ENCODE peak calls at places on chromosomes 13 and 19, in six cellular contexts. T, N, O, U, C and X are unnamed samples.

GRCh38 chr19:23436944-23437343 is 41.7 kb upstream of the ZNF91 start:
- DNase-seq in N (no peak), T (no peak), O (no peak), U (no peak), C (peak; percentile 29), X (no peak)

GRCh38 chr19:20077791-20078463 is at the start of gene ZNF90:
- DNase-seq in O (peak; percentile 85), C (peak; percentile 98), U (peak; percentile 71), N (peak; percentile 80), T (peak; percentile 97), X (peak; percentile 92)

GRCh38 chr19:6032381-6032780 is 54.4 kb upstream of the RANBP3 start:
- DNase-seq in C (no peak), N (no peak), U (no peak), O (no peak), T (no peak), X (no peak)

GRCh38 chr19:6571167-6571566 is 19.8 kb downstream of the CD70 start:
- DNase-seq in N (no peak), O (no peak), U (no peak), T (no peak), C (no peak), X (no peak)

GRCh38 chr19:19404879-19405860 is at the start of gene GATAD2A:
- DNase-seq in T (peak; percentile 80), U (peak; percentile 92), C (peak; percentile 91), N (peak; percentile 98), O (peak; percentile 85), X (peak; percentile 88)

GRCh38 chr19:55463583-55464031 is 944 bp downstream of the C19orf85 start:
- DNase-seq in O (no peak), T (no peak), U (no peak), N (no peak), C (no peak), X (no peak)

GRCh38 chr19:29539668-29540067 is 13.9 kb downstream of the VSTM2B start:
- DNase-seq in T (no peak), U (no peak), C (no peak), O (no peak), N (no peak), X (no peak)

GRCh38 chr13:39040206-39040605 is 1.9 kb downstream of the NHLRC3 start:
- DNase-seq in T (no peak), O (no peak), C (peak; percentile 37), U (no peak), N (no peak), X (no peak)

GRCh38 chr13:113809934-113810333 is 50.9 kb downstream of the TMEM255B start:
- DNase-seq in N (no peak), T (no peak), C (no peak), U (no peak), O (no peak), X (no peak)

GRCh38 chr19:48806518-48806817 is 4.4 kb downstream of the BCAT2 start:
- DNase-seq in C (no peak), O (no peak), T (no peak), N (no peak), U (no peak), X (no peak)

GRCh38 chr19:29524912-29525870 is 603 bp upstream of the VSTM2B start:
- DNase-seq in T (peak; percentile 60), N (peak; percentile 43), O (no peak), U (no peak), C (no peak), X (no peak)

GRCh38 chr19:20078696-20079095 is 896 bp downstream of the ZNF90 start:
- DNase-seq in O (no peak), C (peak; percentile 70), T (peak; percentile 84), N (peak; percentile 45), U (peak; percentile 3), X (peak; percentile 8)

GRCh38 chr13:51221674-51222509 is at the start of gene FAM124A:
- DNase-seq in U (peak; percentile 52), O (peak; percentile 12), N (peak; percentile 80), T (peak; percentile 6), C (peak; percentile 75), X (peak; percentile 39)

GRCh38 chr19:6060600-6061391 is 49.5 kb downstream of the RFX2 start:
- DNase-seq in C (peak; percentile 75), T (no peak), N (no peak), U (peak; percentile 27), O (no peak), X (no peak)

GRCh38 chr19:12527034-12527836 is 24.0 kb downstream of the ZNF564 start:
- DNase-seq in O (no peak), T (no peak), N (no peak), C (peak; percentile 31), U (no peak), X (no peak)

GRCh38 chr19:11191273-11191755 is 6.0 kb downstream of the KANK2 start:
- DNase-seq in O (no peak), U (no peak), T (no peak), C (no peak), N (no peak), X (no peak)

GRCh38 chr19:13100031-13100588 is 2.5 kb downstream of the LYL1 start:
- DNase-seq in T (no peak), U (peak; percentile 38), C (peak; percentile 74), O (peak; percentile 57), N (peak; percentile 82), X (peak; percentile 68)

GRCh38 chr13:98155475-98156111 is 12.7 kb downstream of the FARP1 start:
- DNase-seq in U (no peak), N (no peak), T (no peak), C (no peak), O (no peak), X (no peak)

GRCh38 chr19:54426291-54426918 is 11.1 kb downstream of the TTYH1 start:
- DNase-seq in T (no peak), U (no peak), N (no peak), C (no peak), O (no peak), X (no peak)

GRCh38 chr13:69857188-69857821 is 250.3 kb upstream of the ATXN8OS start:
- DNase-seq in U (no peak), N (no peak), O (no peak), C (peak; percentile 63), T (peak; percentile 47), X (no peak)

GRCh38 chr19:720691-721160 is 12.0 kb downstream of the PALM start:
- DNase-seq in U (no peak), N (no peak), O (no peak), C (no peak), T (no peak), X (no peak)

GRCh38 chr19:19452241-19453128 is 47.0 kb downstream of the GATAD2A start:
- DNase-seq in N (no peak), T (no peak), O (no peak), U (no peak), C (no peak), X (no peak)

GRCh38 chr13:101307181-101307701 is 109.1 kb downstream of the NALCN start:
- DNase-seq in C (no peak), N (no peak), O (no peak), U (no peak), T (no peak), X (no peak)

GRCh38 chr19:44694184-44694579 is 4.8 kb upstream of the CEACAM16 start:
- DNase-seq in O (no peak), N (no peak), C (peak; percentile 30), U (no peak), T (no peak), X (no peak)

GRCh38 chr13:108789476-108789875 is 160.1 kb downstream of the MYO16 start:
- DNase-seq in N (no peak), U (no peak), T (no peak), C (no peak), O (no peak), X (no peak)

GRCh38 chr19:43412441-43412840 is 2.2 kb upstream of the TEX101 start:
- DNase-seq in N (no peak), C (no peak), O (no peak), U (no peak), T (no peak), X (no peak)